ENCODE peak calls at places on chromosome 7, in four cellular contexts. O is hepatocyte; R is fibroblast of lung; S is CD8-positive, alpha-beta T cell. B is an unnamed sample.
A peak's percentile ranks its signal among the peaks of the same experiment; 100 is the strongest.

GRCh38 chr7:19026888-19027287 is 90.5 kb downstream of the TWIST1 start:
- DNase-seq in O (no peak), R (peak; percentile 57), S (no peak), B (no peak)

GRCh38 chr7:100167912-100168323 is 499 bp downstream of the GAL3ST4 start:
- DNase-seq in O (peak; percentile 37), R (no peak), S (no peak), B (no peak)

GRCh38 chr7:133572087-133572486 is 319.2 kb downstream of the EXOC4 start:
- DNase-seq in O (no peak), R (no peak), S (no peak), B (no peak)

GRCh38 chr7:13447637-13448036 is 541.8 kb downstream of the ETV1 start:
- DNase-seq in O (no peak), R (no peak), S (no peak), B (no peak)

GRCh38 chr7:47368190-47368812 is 213.6 kb downstream of the TNS3 start:
- DNase-seq in O (no peak), R (no peak), S (no peak), B (no peak)

GRCh38 chr7:48454750-48455192 is 283.5 kb downstream of the ABCA13 start:
- DNase-seq in O (no peak), R (no peak), S (no peak), B (no peak)

GRCh38 chr7:74083928-74084721 is 521 bp downstream of the LIMK1 start:
- DNase-seq in O (peak; percentile 67), R (peak; percentile 55), S (no peak), B (no peak)

GRCh38 chr7:38367301-38367700 is 93.9 kb upstream of the TARP start:
- DNase-seq in O (no peak), R (peak; percentile 9), S (peak; percentile 30), B (no peak)

GRCh38 chr7:80478683-80479082 is 33.2 kb downstream of the GNAT3 start:
- DNase-seq in O (no peak), R (peak; percentile 82), S (no peak), B (peak; percentile 33)

GRCh38 chr7:93239824-93240223 is 7.7 kb downstream of the VPS50 start:
- DNase-seq in O (no peak), R (no peak), S (no peak), B (no peak)

GRCh38 chr7:155237297-155237696 is 60.4 kb upstream of the INSIG1 start:
- DNase-seq in O (no peak), R (no peak), S (no peak), B (no peak)

GRCh38 chr7:100137851-100138760 is 10.6 kb upstream of the LAMTOR4 start:
- DNase-seq in O (no peak), R (no peak), S (no peak), B (no peak)

GRCh38 chr7:107563072-107563760 is 504 bp downstream of the COG5 start:
- DNase-seq in O (no peak), R (no peak), S (no peak), B (no peak)

GRCh38 chr7:149627911-149628310 is 130.3 kb upstream of the ZNF746 start:
- DNase-seq in O (no peak), R (no peak), S (no peak), B (no peak)

GRCh38 chr7:84665339-84665738 is 470.8 kb upstream of the SEMA3A start:
- DNase-seq in O (peak; percentile 8), R (no peak), S (no peak), B (no peak)

GRCh38 chr7:108222236-108222892 is 92.2 kb upstream of the LAMB4 start:
- DNase-seq in O (no peak), R (peak; percentile 45), S (no peak), B (no peak)

GRCh38 chr7:27737591-27737990 is 2.4 kb upstream of the TAX1BP1 start:
- DNase-seq in O (no peak), R (no peak), S (no peak), B (no peak)

GRCh38 chr7:134936893-134937520 is 49.3 kb upstream of the AGBL3 start:
- DNase-seq in O (no peak), R (peak; percentile 34), S (no peak), B (no peak)

GRCh38 chr7:26399309-26399610 is 107.6 kb downstream of the SNX10 start:
- DNase-seq in O (peak; percentile 39), R (peak; percentile 42), S (no peak), B (peak; percentile 30)

GRCh38 chr7:27922907-27923306 is 182.9 kb downstream of the TAX1BP1 start:
- DNase-seq in O (no peak), R (no peak), S (no peak), B (no peak)

GRCh38 chr7:95636140-95636539 is 39.8 kb upstream of the PDK4 start:
- DNase-seq in O (no peak), R (peak; percentile 50), S (no peak), B (no peak)

GRCh38 chr7:18019562-18019961 is 8.1 kb downstream of the PRPS1L1 start:
- DNase-seq in O (peak; percentile 21), R (peak; percentile 87), S (no peak), B (peak; percentile 22)

GRCh38 chr7:35286422-35286821 is 32.5 kb upstream of the TBX20 start:
- DNase-seq in O (no peak), R (peak; percentile 4), S (no peak), B (peak; percentile 31)

GRCh38 chr7:133109816-133110215 is 27.9 kb upstream of the CHCHD3 start:
- DNase-seq in O (no peak), R (peak; percentile 11), S (no peak), B (no peak)

GRCh38 chr7:114658188-114658587 is 243.6 kb downstream of the FOXP2 start:
- DNase-seq in O (no peak), R (no peak), S (no peak), B (no peak)

GRCh38 chr7:110186334-110186733 is 904.6 kb upstream of the LRRN3 start:
- DNase-seq in O (peak; percentile 32), R (no peak), S (no peak), B (no peak)

GRCh38 chr7:131945313-131945831 is 388.9 kb upstream of the PODXL start:
- DNase-seq in O (peak; percentile 84), R (peak; percentile 40), S (no peak), B (no peak)
- TF ChIP-seq CTCF in O (peak; percentile 97), R (peak; percentile 79), S (no peak), B (peak; percentile 80)

GRCh38 chr7:4513450-4513849 is 168.6 kb upstream of the FOXK1 start:
- DNase-seq in O (no peak), R (no peak), S (no peak), B (no peak)
- H3K4me3 ChIP-seq in O (no peak overlapping the region), R (no peak overlapping the region), S (no peak overlapping the region), B (no peak overlapping the region)

DNA sequence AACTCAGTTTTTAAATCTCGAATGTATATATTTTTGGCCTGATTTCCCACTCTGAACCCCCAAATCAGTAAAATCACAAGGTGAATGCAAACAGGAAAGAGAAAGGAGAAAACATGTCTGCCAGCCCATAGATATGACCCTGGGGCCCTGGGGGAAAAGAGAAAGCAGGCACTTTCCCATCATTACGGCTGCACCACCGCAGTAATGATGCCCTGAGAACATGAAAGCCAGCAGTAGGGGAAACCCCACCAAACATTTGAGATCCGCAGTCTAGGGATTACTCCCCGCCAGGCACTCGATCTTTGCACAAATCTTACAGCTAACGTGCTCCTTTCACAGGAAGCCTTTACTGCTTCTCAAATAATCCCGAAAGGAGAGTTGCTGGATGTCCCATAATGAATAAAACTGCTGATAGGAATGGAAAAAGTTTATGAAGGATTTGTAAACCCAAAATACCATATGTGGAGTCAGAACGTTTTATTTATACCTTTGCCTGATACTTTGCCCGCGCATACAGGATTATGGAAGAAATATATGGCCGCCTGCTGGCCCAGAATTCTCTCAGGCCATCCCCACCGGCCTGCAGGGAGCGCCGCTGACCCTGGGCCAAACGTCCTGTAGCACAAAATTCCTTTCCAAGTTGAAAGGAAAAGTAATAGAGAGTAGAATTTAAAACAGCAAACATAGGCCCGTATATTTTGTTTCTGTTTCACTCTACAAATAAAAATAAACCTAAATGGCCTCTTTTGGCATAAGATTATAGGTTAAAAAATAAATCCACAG is 180.0 kb upstream of the INHBA start:
- DNase-seq in O (no peak), R (no peak), S (no peak), B (no peak)
- TF ChIP-seq CTCF in O (no peak), R (no peak), S (no peak), B (no peak)

DNA sequence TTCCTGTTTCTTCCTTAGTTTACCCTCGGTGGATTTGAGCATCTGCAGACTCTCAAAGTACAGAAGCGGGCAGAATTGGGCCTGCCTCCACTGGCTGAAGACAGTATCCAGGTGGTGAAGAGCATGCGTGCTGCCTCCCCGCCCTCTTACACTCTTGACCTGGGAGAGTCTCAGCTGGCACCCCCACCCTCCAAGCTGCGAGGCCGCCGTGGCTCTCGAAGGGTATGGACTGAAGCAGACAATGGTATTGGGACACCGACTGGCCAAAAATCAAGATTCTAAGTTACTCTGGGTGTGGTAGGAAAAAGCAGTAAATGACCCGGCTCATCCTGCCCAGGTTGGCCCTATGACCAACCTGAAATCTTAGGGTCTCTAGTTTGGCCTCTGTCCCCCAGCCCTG is 22.2 kb downstream of the STRIP2 start:
- DNase-seq in O (no peak), R (no peak), S (no peak), B (no peak)
- H3K4me3 ChIP-seq in O (no peak overlapping the region), R (no peak overlapping the region), S (no peak overlapping the region), B (no peak overlapping the region)

DNA sequence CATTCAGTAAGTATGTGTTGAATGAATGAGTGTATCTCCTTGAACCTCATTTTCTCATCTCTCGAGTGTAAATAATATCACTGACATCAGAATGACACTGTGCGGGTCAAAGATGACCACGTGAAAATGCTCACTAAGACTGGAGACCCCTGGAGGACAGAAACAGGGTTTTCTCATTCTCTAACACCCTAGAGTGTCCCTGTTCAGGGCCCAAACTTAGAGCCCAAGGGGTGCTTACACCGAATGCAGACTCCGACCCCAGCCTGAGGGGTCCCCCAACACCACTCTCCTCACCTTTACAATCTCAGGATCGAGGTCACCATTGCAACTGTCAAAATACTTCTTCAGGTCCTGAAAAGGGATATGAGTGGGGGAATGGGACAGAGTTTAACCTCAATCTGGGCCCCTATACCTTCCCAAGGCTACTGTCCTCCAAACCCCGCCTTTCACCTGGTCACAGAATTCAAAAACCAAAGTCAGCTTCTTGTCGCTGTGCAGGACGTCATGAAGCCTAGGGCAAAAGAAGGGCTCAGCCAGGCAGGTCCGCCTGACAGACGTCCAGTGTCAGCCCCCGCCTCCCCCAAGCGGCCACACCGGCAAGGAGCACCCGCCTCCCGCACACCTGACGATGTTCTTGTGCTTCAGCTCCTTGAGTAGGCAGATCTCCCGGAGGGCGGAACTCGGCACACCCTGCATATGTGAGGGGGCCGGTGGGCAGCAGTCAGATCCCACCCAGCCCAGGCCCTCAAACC is 1.2 kb downstream of the CDK5 start:
- DNase-seq in O (peak; percentile 72), R (no peak), S (no peak), B (no peak)
- TF ChIP-seq CTCF in O (peak; percentile 18), R (no peak), S (no peak), B (no peak)

GRCh38 chr7:44117801-44118429 is 5.4 kb downstream of the POLD2 start:
- DNase-seq in O (no peak), R (no peak), S (no peak), B (no peak)
- H3K4me3 ChIP-seq in O (no peak overlapping the region), R (no peak overlapping the region), S (no peak overlapping the region), B (no peak overlapping the region)

GRCh38 chr7:49850921-49851613 is 77.6 kb downstream of the VWC2 start:
- DNase-seq in O (peak; percentile 21), R (no peak), S (no peak), B (no peak)
- TF ChIP-seq CTCF in O (peak; percentile 30), R (no peak), S (no peak), B (peak; percentile 32)